ENCODE peak calls at places on chromosomes 6 and 20, in five cellular contexts. R is naive thymus-derived CD4-positive, alpha-beta T cell; X is Peyer's patch; V is prostate gland; D is body of pancreas. Q is an unnamed sample. For H3K4me1 and H3K9me3, the result is how much of the 10 kb centered on the place peaks cover.

GRCh38 chr6:98836025-98836961 is 1.9 kb downstream of the POU3F2 start:
- DNase-seq in R (no peak), D (no peak), X (no peak), V (no peak), Q (no peak)

GRCh38 chr6:160956300-160957035 is 35.1 kb upstream of the MAP3K4 start:
- DNase-seq in R (no peak), X (no peak), V (no peak), D (no peak), Q (no peak)

GRCh38 chr6:117481278-117481925 is 1.1 kb upstream of the DCBLD1 start:
- DNase-seq in D (no peak), X (peak), R (no peak), V (no peak), Q (no peak)

GRCh38 chr6:130885392-130886192 is 58.4 kb downstream of the SMLR1 start:
- DNase-seq in X (peak), D (peak), R (peak), V (peak), Q (peak)

GRCh38 chr20:25867776-25868649 is 171.4 kb upstream of the ZNF337 start:
- DNase-seq in D (peak), X (peak), V (peak), R (peak), Q (peak)

GRCh38 chr20:63212393-63212730 is 3.6 kb downstream of the YTHDF1 start:
- DNase-seq in R (no peak), V (no peak), D (no peak), X (no peak), Q (no peak)

GRCh38 chr6:31689249-31690110 is 8.6 kb upstream of the LY6G5C start:
- DNase-seq in V (no peak), R (no peak), X (no peak), D (no peak), Q (no peak)

GRCh38 chr6:804771-805170 is 111.8 kb upstream of the EXOC2 start:
- DNase-seq in X (no peak), V (no peak), R (no peak), D (no peak), Q (no peak)

GRCh38 chr6:50724381-50725124 is 11.2 kb downstream of the TFAP2D start:
- DNase-seq in R (no peak), D (no peak), X (no peak), V (no peak), Q (no peak)

GRCh38 chr20:43767686-43768474 is 41.1 kb upstream of the GTSF1L start:
- DNase-seq in R (no peak), D (no peak), V (no peak), X (no peak), Q (no peak)

GRCh38 chr20:40536866-40537265 is 152.2 kb downstream of the MAFB start:
- DNase-seq in X (no peak), R (no peak), D (no peak), V (no peak), Q (no peak)

GRCh38 chr6:24899647-24900325 is 36.0 kb downstream of the RIPOR2 start:
- DNase-seq in D (no peak), V (no peak), X (no peak), R (peak), Q (no peak)

GRCh38 chr6:111818539-111819226 is 54.6 kb downstream of the FYN start:
- DNase-seq in D (no peak), V (no peak), X (peak), R (no peak), Q (no peak)

GRCh38 chr6:77620290-77620882 is 32.5 kb upstream of the MEI4 start:
- DNase-seq in X (no peak), D (peak), V (no peak), R (no peak), Q (no peak)

GRCh38 chr6:117546674-117547073 is 55.6 kb downstream of the GOPC start:
- DNase-seq in V (no peak), X (no peak), D (no peak), R (no peak), Q (no peak)

GRCh38 chr6:66522864-66523263 is 815.8 kb upstream of the EYS start:
- DNase-seq in R (no peak), D (no peak), V (no peak), X (no peak), Q (no peak)

GRCh38 chr6:73547046-73547445 is 26.2 kb upstream of the EEF1A1 start:
- DNase-seq in V (no peak), D (no peak), R (no peak), X (no peak), Q (no peak)

GRCh38 chr6:21325201-21325856 is 268.2 kb upstream of the SOX4 start:
- DNase-seq in X (no peak), R (no peak), D (no peak), V (peak), Q (no peak)

GRCh38 chr6:73225396-73225795 is at the start of gene KHDC1L:
- DNase-seq in D (no peak), R (no peak), X (no peak), V (no peak), Q (no peak)

GRCh38 chr6:47687432-47687831 is 10.9 kb upstream of the ADGRF4 start:
- DNase-seq in V (no peak), D (no peak), R (no peak), X (no peak), Q (no peak)

GRCh38 chr6:11621119-11621518 is 83.6 kb downstream of the TMEM170B start:
- DNase-seq in V (no peak), X (no peak), D (peak), R (no peak), Q (no peak)

GRCh38 chr20:37580069-37580468 is 52.4 kb upstream of the BLCAP start:
- DNase-seq in V (no peak), X (no peak), D (no peak), R (no peak), Q (no peak)

GRCh38 chr20:22379472-22379871 is 204.9 kb downstream of the FOXA2 start:
- DNase-seq in V (no peak), D (no peak), X (no peak), R (no peak), Q (no peak)

GRCh38 chr20:54204063-54204462 is 3.8 kb upstream of the PFDN4 start:
- DNase-seq in V (no peak), R (no peak), D (no peak), X (no peak), Q (no peak)

GRCh38 chr6:148750826-148751225 is 4.0 kb downstream of the UST start:
- DNase-seq in V (no peak), D (peak), X (no peak), R (no peak), Q (peak)

GRCh38 chr6:26187981-26188635 is 100.9 kb downstream of the HFE start:
- DNase-seq in X (peak), D (no peak), R (peak), V (no peak), Q (no peak)

GRCh38 chr20:57877995-57878394 is 168.2 kb upstream of the PMEPA1 start:
- DNase-seq in X (no peak), R (no peak), V (no peak), D (no peak), Q (no peak)

GRCh38 chr20:33518071-33518470 is 28.2 kb downstream of the CBFA2T2 start:
- DNase-seq in R (no peak), V (no peak), D (no peak), X (no peak), Q (no peak)

GRCh38 chr20:59573837-59574236 is 30.5 kb upstream of the PHACTR3 start:
- DNase-seq in R (no peak), V (no peak), X (no peak), D (no peak), Q (no peak)

GRCh38 chr6:168734523-168734922 is 293.5 kb downstream of the SMOC2 start:
- DNase-seq in R (no peak), X (no peak), D (no peak), V (no peak), Q (no peak)

GRCh38 chr6:90598192-90598951 is 11.5 kb upstream of the MAP3K7 start:
- DNase-seq in R (no peak), D (no peak), V (no peak), X (no peak), Q (no peak)

GRCh38 chr20:44576297-44576696 is 6.1 kb upstream of the PKIG start:
- DNase-seq in X (no peak), R (no peak), D (peak), V (no peak), Q (no peak)

GRCh38 chr6:163405412-163406309 is 8.9 kb upstream of the QKI start:
- DNase-seq in X (peak), V (peak), R (no peak), D (peak), Q (peak)

GRCh38 chr20:57911512-57912226 is 201.9 kb upstream of the PMEPA1 start:
- DNase-seq in V (no peak), X (no peak), D (no peak), R (no peak), Q (no peak)

GRCh38 chr6:115004204-115004603 is 661.4 kb upstream of the HS3ST5 start:
- DNase-seq in R (no peak), D (no peak), V (no peak), X (no peak), Q (no peak)

GRCh38 chr6:148502083-148502772 is 159.6 kb downstream of the SASH1 start:
- DNase-seq in V (no peak), X (no peak), R (no peak), D (no peak), Q (peak)

GRCh38 chr20:63591786-63592355 is 17.8 kb upstream of the HELZ2 start:
- DNase-seq in X (no peak), R (no peak), V (no peak), D (no peak), Q (no peak)

GRCh38 chr6:114304304-114304887 is 38.4 kb downstream of the HS3ST5 start:
- DNase-seq in V (no peak), D (no peak), R (no peak), X (no peak), Q (no peak)

GRCh38 chr6:167892835-167893234 is 66.1 kb downstream of the AFDN start:
- DNase-seq in D (no peak), R (no peak), X (no peak), V (no peak), Q (no peak)

DNA sequence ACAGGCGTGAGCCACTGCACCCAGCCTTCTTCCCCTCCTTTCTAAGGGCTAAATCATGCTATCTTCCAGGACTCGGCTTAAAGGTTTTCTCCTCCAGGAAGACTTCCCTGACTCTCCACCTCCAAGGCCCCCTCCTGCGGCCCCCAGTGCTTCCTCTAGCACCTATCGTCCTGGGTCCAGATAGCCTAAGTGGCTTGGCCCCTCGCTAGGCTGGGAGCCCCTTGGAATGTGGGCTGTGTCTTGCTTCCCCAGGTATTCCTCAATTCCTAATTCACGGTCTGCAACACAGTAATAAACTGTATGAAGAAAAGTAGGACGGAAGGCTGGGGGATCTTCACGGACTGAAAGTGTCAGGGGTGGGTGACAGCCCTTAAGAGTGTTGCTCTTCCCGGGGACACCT is 36.7 kb downstream of the PIM1 start:
- DNase-seq in R (no peak), D (no peak), V (no peak), X (peak), Q (no peak)
- H3K4me1 ChIP-seq in R (under half), D (under half), V (under half), X (under half), Q (under half)

GRCh38 chr6:5471044-5471443 is 209.7 kb downstream of the FARS2 start:
- DNase-seq in D (peak), X (peak), R (peak), V (peak), Q (no peak)
- H3K27ac ChIP-seq in D (no peak), X (no peak), R (no peak), V (no peak), Q (no peak)

DNA sequence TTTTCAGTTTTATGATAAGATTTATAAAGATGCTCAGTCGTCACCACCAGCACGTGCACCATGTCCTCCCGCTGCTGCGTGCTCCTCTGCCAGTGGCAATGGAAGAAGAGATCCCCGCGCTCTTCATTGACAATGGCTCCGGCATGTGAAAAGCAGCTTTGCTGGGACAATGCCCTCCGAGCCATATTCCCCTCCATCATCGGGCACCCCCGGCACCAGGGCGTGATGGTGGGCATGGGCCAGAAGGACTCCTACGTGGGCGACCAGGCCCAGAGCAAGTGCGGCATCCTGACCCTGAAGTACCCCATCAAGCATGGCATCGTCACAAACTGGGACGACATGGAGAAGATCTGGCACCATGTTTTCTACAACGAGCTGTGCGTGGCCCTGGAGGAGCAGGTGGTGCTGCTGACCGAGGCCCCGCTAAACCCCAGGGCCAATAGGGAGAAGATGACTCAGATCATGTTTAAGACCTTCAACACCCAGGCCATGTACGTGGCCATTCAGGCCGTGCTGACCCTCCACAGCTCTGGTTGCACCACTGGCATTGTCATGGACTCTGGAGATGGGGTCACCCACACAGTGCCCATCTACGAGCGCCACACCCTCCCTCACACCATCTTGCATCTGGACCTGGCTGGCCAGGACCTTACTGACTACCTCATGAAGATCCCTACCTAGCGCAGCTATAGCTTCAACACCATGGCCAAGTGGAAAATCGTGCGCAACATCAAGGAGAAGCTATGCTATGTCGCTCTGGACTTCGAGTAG is 34.3 kb upstream of the ENPP5 start:
- DNase-seq in D (no peak), V (no peak), X (no peak), R (no peak), Q (no peak)
- H3K9me3 ChIP-seq in D (under half), V (under half), X (under half), R (under half), Q (under half)

GRCh38 chr20:32365560-32365959 is 7.4 kb downstream of the ASXL1 start:
- DNase-seq in R (no peak), X (no peak), V (no peak), D (no peak), Q (peak)
- H3K4me1 ChIP-seq in R (half or more), X (half or more), V (under half), D (half or more), Q (half or more)

DNA sequence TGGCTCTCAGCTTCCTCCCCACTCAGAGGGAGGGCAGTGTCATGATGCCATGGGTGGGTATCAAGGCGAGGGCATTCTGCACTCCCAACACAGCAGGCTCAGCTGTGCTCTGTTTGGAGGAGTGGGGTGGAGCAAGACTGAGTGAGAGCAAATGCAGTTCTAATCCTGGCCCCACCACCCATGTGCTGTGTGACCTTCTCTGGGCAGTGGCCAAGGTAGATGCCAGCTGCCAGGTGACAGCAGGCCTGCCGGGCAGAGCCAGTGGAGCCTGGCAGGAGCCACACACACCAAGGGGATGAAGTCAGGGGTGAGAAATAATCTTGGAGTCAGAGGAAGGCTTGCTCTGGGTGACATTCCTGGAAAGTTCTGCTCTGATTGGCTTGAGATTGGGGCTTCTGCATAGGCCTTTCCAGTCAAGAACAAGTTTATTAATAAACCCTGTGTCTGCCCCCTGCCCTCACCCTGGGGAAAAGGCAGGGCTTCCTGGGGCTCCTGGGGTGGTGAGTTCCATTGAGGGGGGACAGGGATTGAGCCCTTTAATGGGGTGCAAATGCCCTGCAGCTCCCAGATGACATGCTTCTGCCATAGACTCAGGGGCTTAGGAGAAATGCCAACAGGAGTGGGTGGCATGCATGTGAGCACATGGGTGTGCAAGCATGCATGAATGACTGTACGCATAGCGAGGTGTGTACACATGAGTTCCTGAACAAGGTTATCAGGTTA is 134.3 kb downstream of the MRPL14 start:
- DNase-seq in X (no peak), R (no peak), D (peak), V (no peak), Q (peak)
- H3K27ac ChIP-seq in X (no peak), R (no peak), D (peak), V (no peak), Q (peak)

DNA sequence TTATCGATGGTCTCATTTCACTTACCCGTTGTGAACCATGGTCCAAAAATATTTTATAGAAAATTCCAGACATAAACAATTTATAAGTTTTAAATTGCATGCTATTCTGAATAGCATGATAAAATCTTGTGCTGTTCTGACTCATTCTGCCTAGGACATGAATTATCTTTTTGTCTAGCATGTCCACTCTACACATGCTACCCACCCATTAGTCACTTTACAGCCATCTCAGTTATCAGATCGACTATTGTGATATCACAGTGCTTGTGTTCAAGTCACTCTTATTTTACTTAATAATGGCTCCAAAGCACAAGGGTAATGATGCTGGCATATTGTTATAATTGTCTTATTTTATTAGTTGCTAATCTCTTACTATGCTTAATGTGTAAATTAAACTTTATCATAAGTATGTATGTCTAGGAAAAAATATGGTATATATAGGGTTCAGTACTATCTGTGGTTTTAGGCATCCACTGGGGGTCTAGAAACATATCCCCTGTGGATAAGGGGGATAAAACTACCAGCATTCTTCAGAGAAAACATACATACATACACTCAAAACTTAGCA is 252.0 kb upstream of the HTR1E start:
- DNase-seq in R (no peak), D (no peak), V (no peak), X (no peak), Q (no peak)
- H3K9me3 ChIP-seq in R (under half), D (under half), V (under half), X (under half), Q (under half)

GRCh38 chr6:52160468-52161104 is 25.6 kb upstream of the IL17A start:
- DNase-seq in R (no peak), V (no peak), X (no peak), D (no peak), Q (no peak)
- H3K4me1 ChIP-seq in R (under half), V (under half), X (under half), D (under half), Q (under half)

GRCh38 chr20:55252525-55252924 is 752.8 kb downstream of the CBLN4 start:
- DNase-seq in D (no peak), R (no peak), X (no peak), V (no peak), Q (no peak)

GRCh38 chr20:55253765-55254164 is 751.6 kb downstream of the CBLN4 start:
- DNase-seq in D (no peak), R (no peak), V (no peak), X (no peak), Q (no peak)

GRCh38 chr20:55251170-55251569 is 754.1 kb downstream of the CBLN4 start:
- DNase-seq in R (no peak), V (no peak), D (no peak), X (no peak), Q (no peak)

DNA sequence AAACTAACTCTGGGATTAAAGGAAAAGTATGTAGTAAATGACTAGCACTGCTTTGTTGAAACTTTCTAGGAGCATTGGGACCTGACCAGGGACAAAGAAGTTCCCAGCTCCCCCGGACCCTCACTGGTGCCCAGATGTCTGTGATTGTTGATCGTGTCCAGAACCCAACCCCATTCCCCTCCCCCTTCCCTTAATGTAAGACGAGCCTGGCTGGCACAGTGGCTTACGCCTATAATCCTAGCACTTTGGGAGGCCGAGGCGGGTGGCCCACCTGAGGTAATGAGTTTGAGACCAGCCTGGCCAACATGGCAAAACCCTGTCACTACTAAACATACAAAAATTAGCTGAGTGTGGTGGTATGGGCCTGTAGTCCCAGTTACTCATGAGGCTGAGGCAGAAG is 750.3 kb downstream of the CBLN4 start:
- DNase-seq in R (no peak), V (no peak), D (no peak), X (no peak), Q (no peak)
- H3K27ac ChIP-seq in R (no peak), V (no peak), D (no peak), X (no peak), Q (no peak)

DNA sequence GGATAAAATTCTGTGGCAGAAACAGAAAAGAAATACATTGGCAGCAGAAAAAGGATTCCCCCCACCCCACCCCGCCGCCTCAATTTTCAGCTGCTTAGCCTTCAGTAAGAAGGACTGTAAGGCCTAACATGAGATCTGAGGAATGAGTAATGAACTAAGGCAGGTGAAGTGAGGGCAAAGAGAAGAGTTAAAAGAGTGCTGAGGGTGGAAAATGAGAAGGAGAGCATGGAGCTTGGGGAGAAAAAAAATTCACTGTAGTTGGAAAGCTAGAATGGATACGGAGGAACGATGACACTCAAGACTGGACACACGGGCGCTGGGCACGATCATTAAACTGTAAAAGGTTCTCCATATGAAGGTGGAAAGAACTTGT is 14.6 kb downstream of the POM121L2 start:
- DNase-seq in X (no peak), V (no peak), D (no peak), R (no peak), Q (no peak)
- H3K9me3 ChIP-seq in X (under half), V (under half), D (under half), R (under half), Q (under half)

GRCh38 chr6:33204415-33205171 is at the start of gene HSD17B8:
- DNase-seq in V (peak), X (peak), D (peak), R (peak), Q (peak)
- H3K4me1 ChIP-seq in V (under half), X (under half), D (half or more), R (under half), Q (under half)